ENCODE peak calls at places on chromosomes 6 and 20, in four cellular contexts. O is cardiac muscle cell, T is GM23338, Q is choroid plexus epithelial cell. C is an unnamed sample.

GRCh38 chr20:62054451-62054953 is 11.2 kb downstream of the TAF4 start:
- DNase-seq in Q (no peak), O (no peak), T (no peak), C (no peak)

GRCh38 chr6:69386431-69386830 is 410.4 kb downstream of the LMBRD1 start:
- DNase-seq in O (no peak), T (no peak), Q (no peak), C (no peak)

GRCh38 chr20:48932375-48932941 is 10.9 kb downstream of the ARFGEF2 start:
- DNase-seq in O (no peak), Q (no peak), T (no peak), C (no peak)

GRCh38 chr20:31693987-31694661 is 28.5 kb downstream of the BCL2L1 start:
- DNase-seq in T (peak; percentile 46), O (no peak), Q (no peak), C (no peak)

GRCh38 chr6:68196645-68197044 is 438.4 kb upstream of the ADGRB3 start:
- DNase-seq in O (peak; percentile 39), Q (peak; percentile 64), T (peak; percentile 67), C (peak; percentile 48)

GRCh38 chr6:5398530-5398929 is 137.2 kb downstream of the FARS2 start:
- DNase-seq in T (peak; percentile 61), Q (peak; percentile 81), O (peak; percentile 68), C (peak; percentile 74)

GRCh38 chr6:109393882-109394281 is 11.6 kb upstream of the CD164 start:
- DNase-seq in Q (peak; percentile 49), T (no peak), O (no peak), C (no peak)

GRCh38 chr6:105045546-105045945 is 88.6 kb downstream of the LIN28B start:
- DNase-seq in Q (no peak), T (no peak), O (peak; percentile 7), C (no peak)

GRCh38 chr6:167680605-167681149 is 146.0 kb upstream of the AFDN start:
- DNase-seq in T (no peak), O (no peak), Q (no peak), C (no peak)

GRCh38 chr6:127103482-127103881 is 15.0 kb upstream of the RSPO3 start:
- DNase-seq in T (no peak), O (no peak), Q (peak; percentile 15), C (peak; percentile 35)

GRCh38 chr20:34709044-34709835 is 5.1 kb downstream of the TP53INP2 start:
- DNase-seq in Q (peak; percentile 75), T (peak; percentile 85), O (peak; percentile 86), C (peak; percentile 84)

GRCh38 chr6:27188206-27188884 is 59.2 kb upstream of the PRSS16 start:
- DNase-seq in O (peak; percentile 87), T (peak; percentile 89), Q (peak; percentile 70), C (peak; percentile 81)

GRCh38 chr6:162058281-162058875 is 669.2 kb downstream of the PRKN start:
- DNase-seq in O (no peak), T (no peak), Q (no peak), C (no peak)

GRCh38 chr6:98769546-98769945 is 64.8 kb upstream of the POU3F2 start:
- DNase-seq in O (peak; percentile 5), Q (peak; percentile 12), T (peak; percentile 65), C (peak; percentile 4)

GRCh38 chr6:140812636-140813035 is 1320.1 kb upstream of the GJE1 start:
- DNase-seq in Q (peak; percentile 56), T (no peak), O (peak; percentile 21), C (peak; percentile 35)

GRCh38 chr6:34745277-34746103 is 11.8 kb upstream of the SNRPC start:
- DNase-seq in O (peak; percentile 62), Q (peak; percentile 34), T (no peak), C (peak; percentile 31)

GRCh38 chr6:90463359-90463758 is 123.5 kb downstream of the MAP3K7 start:
- DNase-seq in T (no peak), O (no peak), Q (no peak), C (no peak)

GRCh38 chr6:163324928-163325784 is 89.4 kb upstream of the QKI start:
- DNase-seq in Q (peak; percentile 72), O (peak; percentile 56), T (no peak), C (no peak)

GRCh38 chr6:35757461-35758123 is 18.8 kb upstream of the CLPSL2 start:
- DNase-seq in O (peak; percentile 63), T (peak; percentile 91), Q (peak; percentile 86), C (peak; percentile 65)

GRCh38 chr20:36135821-36136220 is 18.7 kb upstream of the EPB41L1 start:
- DNase-seq in Q (no peak), T (no peak), O (no peak), C (no peak)